ENCODE peak calls at places on chromosomes 3 and 15, in nine cellular contexts. Q is left ventricle myocardium inferior, S is spleen, V is A549, M is upper lobe of right lung, W is adrenal gland, N is psoas muscle, I is endodermal cell, A is Peyer's patch. U is an unnamed sample.
A peak's percentile ranks its signal among the peaks of the same experiment; 100 is the strongest.

GRCh38 chr3:73559730-73560129 is 65.0 kb downstream of the PDZRN3 start:
- DNase-seq in I (no peak), M (no peak), Q (no peak), W (no peak), S (no peak), A (no peak), N (no peak), V (no peak), U (no peak)

GRCh38 chr3:87082806-87083440 is 92.0 kb upstream of the VGLL3 start:
- DNase-seq in S (no peak), A (no peak), I (peak; percentile 61), M (no peak), V (peak; percentile 51), N (no peak), Q (no peak), W (no peak), U (no peak)

GRCh38 chr3:186099178-186099577 is 9.7 kb downstream of the ETV5 start:
- DNase-seq in W (peak; percentile 93), V (no peak), Q (peak; percentile 29), A (no peak), M (peak; percentile 69), S (no peak), I (no peak), N (peak; percentile 80), U (no peak)

GRCh38 chr3:138059261-138059660 is 49.3 kb downstream of the CLDN18 start:
- DNase-seq in Q (peak; percentile 31), A (no peak), I (no peak), V (no peak), W (no peak), M (no peak), S (no peak), N (no peak), U (no peak)

GRCh38 chr3:11985866-11986265 is 18.3 kb upstream of the SYN2 start:
- DNase-seq in A (no peak), W (no peak), I (no peak), M (no peak), Q (no peak), S (no peak), N (no peak), V (no peak), U (no peak)

GRCh38 chr3:196336319-196337145 is 1.7 kb downstream of the TM4SF19 start:
- DNase-seq in I (peak; percentile 28), W (no peak), N (no peak), A (no peak), Q (no peak), M (no peak), V (no peak), S (no peak), U (no peak)

GRCh38 chr3:36911990-36912804 is 32.7 kb downstream of the TRANK1 start:
- DNase-seq in S (no peak), I (peak; percentile 25), N (no peak), Q (no peak), W (no peak), A (no peak), M (no peak), V (peak; percentile 47), U (peak; percentile 14)

GRCh38 chr3:156530969-156531368 is 23.9 kb downstream of the SSR3 start:
- DNase-seq in V (no peak), W (no peak), N (no peak), M (no peak), S (no peak), Q (no peak), A (no peak), I (no peak), U (no peak)

GRCh38 chr3:188158731-188159355 is 4.9 kb downstream of the LPP start:
- DNase-seq in A (no peak), M (no peak), N (no peak), I (no peak), Q (no peak), V (no peak), W (no peak), S (no peak), U (no peak)

GRCh38 chr3:134302674-134303073 is 52.0 kb upstream of the RYK start:
- DNase-seq in M (no peak), A (no peak), I (no peak), V (no peak), N (no peak), W (no peak), S (no peak), Q (no peak), U (no peak)

GRCh38 chr15:88624156-88624970 is 3.2 kb downstream of the AEN start:
- DNase-seq in N (no peak), A (no peak), W (no peak), M (peak; percentile 40), I (no peak), V (no peak), S (no peak), Q (no peak), U (peak; percentile 42)

GRCh38 chr3:123339302-123339701 is 109.6 kb downstream of the ADCY5 start:
- DNase-seq in W (no peak), Q (peak; percentile 8), M (peak; percentile 23), I (peak; percentile 28), A (peak; percentile 16), S (peak; percentile 34), N (no peak), V (no peak), U (no peak)

GRCh38 chr3:116423945-116424344 is 21.3 kb downstream of the LSAMP start:
- DNase-seq in V (no peak), A (no peak), W (no peak), S (no peak), Q (no peak), I (no peak), N (no peak), M (no peak), U (no peak)

GRCh38 chr3:153443961-153444360 is 281.9 kb downstream of the RAP2B start:
- DNase-seq in V (no peak), N (no peak), S (no peak), A (no peak), M (no peak), W (no peak), Q (no peak), I (no peak), U (no peak)
- H3K9me3 ChIP-seq in V (no peaks in the 10 kb centered on the region), N (no peaks in the 10 kb centered on the region), S (no peaks in the 10 kb centered on the region), A (no peaks in the 10 kb centered on the region), M (no peaks in the 10 kb centered on the region), W (no peaks in the 10 kb centered on the region), Q (no peaks in the 10 kb centered on the region), I (no peaks in the 10 kb centered on the region), U (no peaks in the 10 kb centered on the region)

DNA sequence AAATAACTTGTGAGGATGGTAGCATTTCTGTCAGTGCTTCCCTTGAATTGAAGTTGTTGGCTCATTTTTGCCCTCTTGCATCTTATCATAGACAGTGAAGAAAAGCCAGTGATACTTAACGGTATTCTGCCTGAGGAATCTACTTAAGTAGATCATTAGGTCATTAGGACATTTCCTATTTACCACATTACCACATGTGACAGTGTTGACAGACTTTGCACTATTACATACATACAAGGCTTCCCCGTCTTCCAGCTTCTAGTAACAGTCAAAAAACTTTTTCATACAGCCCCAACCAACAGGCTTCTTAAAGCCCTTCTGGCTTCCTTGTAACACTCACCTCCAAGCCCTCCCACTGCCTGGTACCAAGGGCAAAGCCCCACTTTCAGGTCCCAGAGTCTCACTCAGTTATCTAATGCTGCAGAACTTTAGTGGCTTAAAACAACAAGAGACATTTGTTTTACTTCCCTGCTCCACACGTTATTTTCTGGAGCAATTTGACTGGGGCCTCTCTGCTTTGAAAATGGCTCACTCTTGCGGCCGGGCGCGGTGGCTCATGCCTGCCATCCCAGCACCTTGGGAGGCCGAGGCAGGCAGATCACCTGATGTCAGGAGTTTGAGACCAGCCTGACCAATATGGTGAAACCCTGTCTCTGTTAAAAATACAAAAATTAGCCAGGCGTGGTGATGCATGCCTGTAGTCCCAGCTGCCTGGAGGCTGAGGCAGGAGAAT is 40.0 kb downstream of the ASB7 start:
- DNase-seq in N (no peak), A (no peak), M (no peak), Q (no peak), V (no peak), S (no peak), W (no peak), I (no peak), U (no peak)
- TF ChIP-seq CTCF in N (no peak), A (no peak), M (no peak), Q (no peak), V (no peak), S (no peak), W (no peak), I (no peak), U (no peak)

DNA sequence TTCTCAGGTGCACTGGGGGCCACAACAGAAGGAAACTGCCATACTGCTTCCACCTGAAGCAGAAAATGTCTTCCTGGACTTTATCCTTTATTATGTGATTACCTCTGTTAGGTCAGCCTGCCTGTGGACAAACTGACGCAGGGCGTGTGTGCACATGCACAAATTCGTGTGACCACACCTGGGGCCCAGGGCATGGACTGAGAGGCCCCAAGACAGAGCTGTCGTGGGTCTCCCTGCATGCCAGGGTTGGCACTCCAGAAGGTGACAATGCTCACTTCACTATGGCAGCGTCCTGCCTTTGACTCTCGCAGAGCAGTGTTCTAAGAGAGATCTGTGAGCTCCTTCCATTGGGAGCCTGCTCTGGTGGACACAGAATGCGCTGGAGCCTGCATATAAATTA is 34.5 kb downstream of the CCDC12 start:
- DNase-seq in Q (no peak), I (no peak), A (peak; percentile 75), M (no peak), S (peak; percentile 42), N (no peak), W (no peak), V (no peak), U (no peak)
- H3K27ac ChIP-seq in Q (peak overlapping the region; percentile 81), I (no peak overlapping the region), A (peak overlapping the region; percentile 91), M (peak overlapping the region; percentile 52), S (no peak overlapping the region), N (peak overlapping the region; percentile 90), W (no peak overlapping the region), V (peak overlapping the region; percentile 97), U (no peak overlapping the region)

GRCh38 chr3:6112546-6112945 is 748.4 kb upstream of the GRM7 start:
- DNase-seq in M (no peak), V (no peak), I (no peak), N (no peak), W (no peak), S (no peak), A (no peak), Q (no peak), U (no peak)

GRCh38 chr3:6105187-6105586 is 755.7 kb upstream of the GRM7 start:
- DNase-seq in W (no peak), V (no peak), N (no peak), I (no peak), A (no peak), Q (no peak), S (no peak), M (no peak), U (no peak)

GRCh38 chr3:6113338-6113737 is 747.6 kb upstream of the GRM7 start:
- DNase-seq in M (no peak), Q (no peak), I (no peak), S (no peak), A (no peak), V (no peak), N (no peak), W (no peak), U (no peak)

GRCh38 chr3:6108957-6109356 is 752.0 kb upstream of the GRM7 start:
- DNase-seq in M (no peak), W (no peak), A (no peak), S (no peak), N (no peak), Q (no peak), I (no peak), V (no peak), U (no peak)

DNA sequence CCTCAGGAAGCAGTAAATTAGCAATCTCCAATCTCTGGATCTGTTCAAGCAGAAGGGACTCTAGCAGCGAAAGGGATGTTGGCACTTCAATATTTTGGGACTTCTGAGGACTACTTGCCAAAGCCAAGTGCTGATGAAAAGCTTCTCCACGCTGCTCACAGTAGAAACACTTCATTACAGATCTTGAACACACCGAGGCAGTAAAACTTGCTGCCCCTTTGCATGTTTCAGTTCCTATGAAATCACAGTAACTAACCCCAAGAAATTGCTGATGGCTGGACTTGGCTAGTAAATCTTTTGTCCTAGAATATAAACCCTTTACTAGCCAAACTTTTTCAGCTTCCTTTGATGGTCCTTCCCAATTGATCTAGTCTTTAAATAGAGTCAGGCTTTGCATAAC is 750.5 kb upstream of the GRM7 start:
- DNase-seq in A (no peak), W (no peak), M (no peak), N (no peak), I (no peak), S (no peak), V (no peak), Q (no peak), U (no peak)
- H3K9me3 ChIP-seq in A (no peaks in the 10 kb centered on the region), W (no peaks in the 10 kb centered on the region), M (no peaks in the 10 kb centered on the region), N (no peaks in the 10 kb centered on the region), I (no peaks in the 10 kb centered on the region), S (peaks cover 3% of the 10 kb centered on the region), V (no peaks in the 10 kb centered on the region), Q (peaks cover 7% of the 10 kb centered on the region), U (no peaks in the 10 kb centered on the region)